ENCODE peak calls at places on chromosomes 6 and 20, in eight cellular contexts. One of them, this sample, is unnamed.

GRCh38 chr6:157137501-157137900 is 185.8 kb downstream of the TMEM242 start:
- DNase-seq in T-cell: no peak
- DNase-seq in testis: no peak
- DNase-seq in esophagus muscularis mucosa: no peak
- DNase-seq in upper lobe of right lung: no peak
- DNase-seq in AG04449: no peak
- DNase-seq in activated T-cell treated with anti-CD3 and anti-CD28 coated beads, Interleukin-2, amount 50 U/mL, for 72 hours: no peak
- DNase-seq in NCI-H82: no peak
- DNase-seq in this sample: no peak

GRCh38 chr20:36818831-36819230 is 45.3 kb upstream of the DSN1 start:
- DNase-seq in T-cell: no peak
- DNase-seq in testis: no peak
- DNase-seq in esophagus muscularis mucosa: no peak
- DNase-seq in upper lobe of right lung: no peak
- DNase-seq in AG04449: no peak
- DNase-seq in activated T-cell treated with anti-CD3 and anti-CD28 coated beads, Interleukin-2, amount 50 U/mL, for 72 hours: no peak
- DNase-seq in NCI-H82: no peak
- DNase-seq in this sample: no peak

GRCh38 chr6:11174245-11174616 is 58.2 kb downstream of the NEDD9 start:
- DNase-seq in T-cell: no peak
- DNase-seq in testis: no peak
- DNase-seq in esophagus muscularis mucosa: no peak
- DNase-seq in upper lobe of right lung: no peak
- DNase-seq in AG04449: no peak
- DNase-seq in activated T-cell treated with anti-CD3 and anti-CD28 coated beads, Interleukin-2, amount 50 U/mL, for 72 hours: no peak
- DNase-seq in NCI-H82: no peak
- DNase-seq in this sample: peak

GRCh38 chr6:133886104-133886503 is 2.8 kb upstream of the TCF21 start:
- DNase-seq in T-cell: no peak
- DNase-seq in testis: no peak
- DNase-seq in esophagus muscularis mucosa: no peak
- DNase-seq in upper lobe of right lung: no peak
- DNase-seq in AG04449: no peak
- DNase-seq in activated T-cell treated with anti-CD3 and anti-CD28 coated beads, Interleukin-2, amount 50 U/mL, for 72 hours: no peak
- DNase-seq in NCI-H82: no peak
- DNase-seq in this sample: no peak

GRCh38 chr6:118252474-118252873 is 295.6 kb upstream of the PLN start:
- DNase-seq in T-cell: no peak
- DNase-seq in testis: no peak
- DNase-seq in esophagus muscularis mucosa: no peak
- DNase-seq in upper lobe of right lung: no peak
- DNase-seq in AG04449: no peak
- DNase-seq in activated T-cell treated with anti-CD3 and anti-CD28 coated beads, Interleukin-2, amount 50 U/mL, for 72 hours: no peak
- DNase-seq in NCI-H82: no peak
- DNase-seq in this sample: peak

GRCh38 chr6:34182751-34183531 is 37.1 kb upstream of the GRM4 start:
- DNase-seq in T-cell: peak
- DNase-seq in testis: no peak
- DNase-seq in esophagus muscularis mucosa: no peak
- DNase-seq in upper lobe of right lung: peak
- DNase-seq in AG04449: no peak
- DNase-seq in activated T-cell treated with anti-CD3 and anti-CD28 coated beads, Interleukin-2, amount 50 U/mL, for 72 hours: peak
- DNase-seq in NCI-H82: no peak
- DNase-seq in this sample: peak

GRCh38 chr6:118708055-118708454 is 56.7 kb upstream of the CEP85L start:
- DNase-seq in T-cell: no peak
- DNase-seq in testis: no peak
- DNase-seq in esophagus muscularis mucosa: no peak
- DNase-seq in upper lobe of right lung: no peak
- DNase-seq in AG04449: no peak
- DNase-seq in activated T-cell treated with anti-CD3 and anti-CD28 coated beads, Interleukin-2, amount 50 U/mL, for 72 hours: no peak
- DNase-seq in NCI-H82: no peak
- DNase-seq in this sample: no peak

GRCh38 chr6:117506180-117506835 is 23.8 kb downstream of the DCBLD1 start:
- DNase-seq in T-cell: no peak
- DNase-seq in testis: no peak
- DNase-seq in esophagus muscularis mucosa: no peak
- DNase-seq in upper lobe of right lung: no peak
- DNase-seq in AG04449: no peak
- DNase-seq in activated T-cell treated with anti-CD3 and anti-CD28 coated beads, Interleukin-2, amount 50 U/mL, for 72 hours: no peak
- DNase-seq in NCI-H82: no peak
- DNase-seq in this sample: no peak

GRCh38 chr6:101722481-101722880 is 329.0 kb downstream of the GRIK2 start:
- DNase-seq in T-cell: no peak
- DNase-seq in testis: no peak
- DNase-seq in esophagus muscularis mucosa: no peak
- DNase-seq in upper lobe of right lung: no peak
- DNase-seq in AG04449: no peak
- DNase-seq in activated T-cell treated with anti-CD3 and anti-CD28 coated beads, Interleukin-2, amount 50 U/mL, for 72 hours: no peak
- DNase-seq in NCI-H82: no peak
- DNase-seq in this sample: no peak

GRCh38 chr20:24046905-24047304 is 58.3 kb upstream of the GGTLC1 start:
- DNase-seq in T-cell: no peak
- DNase-seq in testis: no peak
- DNase-seq in esophagus muscularis mucosa: peak
- DNase-seq in upper lobe of right lung: no peak
- DNase-seq in AG04449: no peak
- DNase-seq in activated T-cell treated with anti-CD3 and anti-CD28 coated beads, Interleukin-2, amount 50 U/mL, for 72 hours: no peak
- DNase-seq in NCI-H82: no peak
- DNase-seq in this sample: no peak

GRCh38 chr20:59749293-59749680 is 144.9 kb downstream of the PHACTR3 start:
- DNase-seq in T-cell: no peak
- DNase-seq in testis: no peak
- DNase-seq in esophagus muscularis mucosa: no peak
- DNase-seq in upper lobe of right lung: no peak
- DNase-seq in AG04449: peak
- DNase-seq in activated T-cell treated with anti-CD3 and anti-CD28 coated beads, Interleukin-2, amount 50 U/mL, for 72 hours: no peak
- DNase-seq in NCI-H82: no peak
- DNase-seq in this sample: no peak

GRCh38 chr6:3281669-3282460 is 23.1 kb downstream of the PSMG4 start:
- DNase-seq in T-cell: no peak
- DNase-seq in testis: no peak
- DNase-seq in esophagus muscularis mucosa: no peak
- DNase-seq in upper lobe of right lung: peak
- DNase-seq in AG04449: peak
- DNase-seq in activated T-cell treated with anti-CD3 and anti-CD28 coated beads, Interleukin-2, amount 50 U/mL, for 72 hours: no peak
- DNase-seq in NCI-H82: peak
- DNase-seq in this sample: no peak

GRCh38 chr20:61420056-61420455 is 168.0 kb downstream of the CDH4 start:
- DNase-seq in T-cell: no peak
- DNase-seq in testis: no peak
- DNase-seq in esophagus muscularis mucosa: no peak
- DNase-seq in upper lobe of right lung: no peak
- DNase-seq in AG04449: no peak
- DNase-seq in activated T-cell treated with anti-CD3 and anti-CD28 coated beads, Interleukin-2, amount 50 U/mL, for 72 hours: no peak
- DNase-seq in NCI-H82: no peak
- DNase-seq in this sample: no peak

GRCh38 chr6:150418825-150419594 is 50.2 kb downstream of the IYD start:
- DNase-seq in T-cell: peak
- DNase-seq in testis: peak
- DNase-seq in esophagus muscularis mucosa: peak
- DNase-seq in upper lobe of right lung: peak
- DNase-seq in AG04449: no peak
- DNase-seq in activated T-cell treated with anti-CD3 and anti-CD28 coated beads, Interleukin-2, amount 50 U/mL, for 72 hours: peak
- DNase-seq in NCI-H82: peak
- DNase-seq in this sample: peak

GRCh38 chr6:131015630-131016263 is 47.3 kb downstream of the EPB41L2 start:
- DNase-seq in T-cell: no peak
- DNase-seq in testis: peak
- DNase-seq in esophagus muscularis mucosa: no peak
- DNase-seq in upper lobe of right lung: no peak
- DNase-seq in AG04449: no peak
- DNase-seq in activated T-cell treated with anti-CD3 and anti-CD28 coated beads, Interleukin-2, amount 50 U/mL, for 72 hours: no peak
- DNase-seq in NCI-H82: no peak
- DNase-seq in this sample: no peak

GRCh38 chr6:45505470-45505869 is 127.7 kb upstream of the SUPT3H start:
- DNase-seq in T-cell: no peak
- DNase-seq in testis: no peak
- DNase-seq in esophagus muscularis mucosa: no peak
- DNase-seq in upper lobe of right lung: no peak
- DNase-seq in AG04449: no peak
- DNase-seq in activated T-cell treated with anti-CD3 and anti-CD28 coated beads, Interleukin-2, amount 50 U/mL, for 72 hours: no peak
- DNase-seq in NCI-H82: no peak
- DNase-seq in this sample: no peak

GRCh38 chr6:111015656-111016190 is 33.9 kb downstream of the RPF2 start:
- DNase-seq in T-cell: no peak
- DNase-seq in testis: no peak
- DNase-seq in esophagus muscularis mucosa: no peak
- DNase-seq in upper lobe of right lung: no peak
- DNase-seq in AG04449: no peak
- DNase-seq in activated T-cell treated with anti-CD3 and anti-CD28 coated beads, Interleukin-2, amount 50 U/mL, for 72 hours: no peak
- DNase-seq in NCI-H82: no peak
- DNase-seq in this sample: no peak

GRCh38 chr20:35866446-35867202 is 87.7 kb downstream of the SCAND1 start:
- DNase-seq in T-cell: no peak
- DNase-seq in testis: no peak
- DNase-seq in esophagus muscularis mucosa: no peak
- DNase-seq in upper lobe of right lung: no peak
- DNase-seq in AG04449: peak
- DNase-seq in activated T-cell treated with anti-CD3 and anti-CD28 coated beads, Interleukin-2, amount 50 U/mL, for 72 hours: no peak
- DNase-seq in NCI-H82: no peak
- DNase-seq in this sample: no peak

GRCh38 chr6:92716638-92717037 is 702.7 kb downstream of the EPHA7 start:
- DNase-seq in T-cell: no peak
- DNase-seq in testis: no peak
- DNase-seq in esophagus muscularis mucosa: no peak
- DNase-seq in upper lobe of right lung: no peak
- DNase-seq in AG04449: no peak
- DNase-seq in activated T-cell treated with anti-CD3 and anti-CD28 coated beads, Interleukin-2, amount 50 U/mL, for 72 hours: no peak
- DNase-seq in NCI-H82: no peak
- DNase-seq in this sample: no peak

GRCh38 chr6:52497652-52498408 is 77.7 kb downstream of the EFHC1 start:
- DNase-seq in T-cell: no peak
- DNase-seq in testis: no peak
- DNase-seq in esophagus muscularis mucosa: no peak
- DNase-seq in upper lobe of right lung: no peak
- DNase-seq in AG04449: no peak
- DNase-seq in activated T-cell treated with anti-CD3 and anti-CD28 coated beads, Interleukin-2, amount 50 U/mL, for 72 hours: no peak
- DNase-seq in NCI-H82: no peak
- DNase-seq in this sample: peak

GRCh38 chr6:149696904-149697303 is 21.0 kb downstream of the LATS1 start:
- DNase-seq in T-cell: no peak
- DNase-seq in testis: no peak
- DNase-seq in esophagus muscularis mucosa: no peak
- DNase-seq in upper lobe of right lung: no peak
- DNase-seq in AG04449: no peak
- DNase-seq in activated T-cell treated with anti-CD3 and anti-CD28 coated beads, Interleukin-2, amount 50 U/mL, for 72 hours: no peak
- DNase-seq in NCI-H82: no peak
- DNase-seq in this sample: no peak

GRCh38 chr6:105174512-105174911 is 5.3 kb downstream of the POPDC3 start:
- DNase-seq in T-cell: no peak
- DNase-seq in testis: no peak
- DNase-seq in esophagus muscularis mucosa: no peak
- DNase-seq in upper lobe of right lung: no peak
- DNase-seq in AG04449: peak
- DNase-seq in activated T-cell treated with anti-CD3 and anti-CD28 coated beads, Interleukin-2, amount 50 U/mL, for 72 hours: no peak
- DNase-seq in NCI-H82: no peak
- DNase-seq in this sample: no peak

GRCh38 chr6:141152951-141153350 is 979.8 kb upstream of the GJE1 start:
- DNase-seq in T-cell: no peak
- DNase-seq in testis: no peak
- DNase-seq in esophagus muscularis mucosa: no peak
- DNase-seq in upper lobe of right lung: no peak
- DNase-seq in AG04449: no peak
- DNase-seq in activated T-cell treated with anti-CD3 and anti-CD28 coated beads, Interleukin-2, amount 50 U/mL, for 72 hours: no peak
- DNase-seq in NCI-H82: no peak
- DNase-seq in this sample: no peak

This sample was measured in MV-4-11.